ENCODE peak calls at places on chromosomes 7 and 10, in seven cellular contexts. G is GM12878, Q is fibroblast of lung, X is astrocyte, P is H1, D is hepatocyte, I is neural progenitor cell. R is an unnamed sample.

GRCh38 chr10:17062493-17063487 is 66.8 kb downstream of the CUBN start:
- DNase-seq in Q (peak; percentile 94), G (no peak), X (peak; percentile 92), I (peak; percentile 6), P (peak; percentile 2), D (peak; percentile 81), R (peak; percentile 75)

GRCh38 chr10:103710490-103710889 is 144.9 kb downstream of the SH3PXD2A start:
- DNase-seq in X (no peak), D (no peak), Q (no peak), G (no peak), P (no peak), I (no peak), R (no peak)

GRCh38 chr10:75281980-75282379 is 46.2 kb upstream of the COMTD1 start:
- DNase-seq in I (no peak), P (no peak), G (no peak), X (no peak), D (peak; percentile 29), Q (no peak), R (no peak)

GRCh38 chr10:123703195-123703790 is 37.1 kb downstream of the GPR26 start:
- DNase-seq in P (no peak), X (no peak), I (no peak), Q (no peak), G (no peak), D (no peak), R (no peak)

GRCh38 chr7:82674319-82674718 is 230.7 kb upstream of the CACNA2D1 start:
- DNase-seq in I (no peak), Q (no peak), X (no peak), P (no peak), D (no peak), G (no peak), R (no peak)

GRCh38 chr7:6172331-6173295 is 99.8 kb downstream of the CYTH3 start:
- DNase-seq in X (no peak), I (no peak), G (no peak), D (no peak), P (no peak), Q (peak; percentile 8), R (no peak)

GRCh38 chr7:85600425-85600824 is 413.6 kb upstream of the SEMA3D start:
- DNase-seq in X (no peak), P (no peak), I (no peak), D (no peak), G (no peak), Q (no peak), R (no peak)

GRCh38 chr10:34780818-34781380 is 34.2 kb downstream of the PARD3 start:
- DNase-seq in Q (peak; percentile 59), D (peak; percentile 19), G (peak; percentile 47), I (peak; percentile 26), X (peak; percentile 49), P (no peak), R (peak; percentile 97)

GRCh38 chr7:46131916-46132795 is 211.1 kb upstream of the IGFBP3 start:
- DNase-seq in D (peak; percentile 70), P (no peak), I (peak; percentile 71), Q (no peak), X (no peak), G (no peak), R (no peak)

GRCh38 chr7:156895024-156895780 is 2.2 kb upstream of the LMBR1 start:
- DNase-seq in Q (no peak), D (no peak), I (no peak), G (no peak), X (no peak), P (no peak), R (no peak)

DNA sequence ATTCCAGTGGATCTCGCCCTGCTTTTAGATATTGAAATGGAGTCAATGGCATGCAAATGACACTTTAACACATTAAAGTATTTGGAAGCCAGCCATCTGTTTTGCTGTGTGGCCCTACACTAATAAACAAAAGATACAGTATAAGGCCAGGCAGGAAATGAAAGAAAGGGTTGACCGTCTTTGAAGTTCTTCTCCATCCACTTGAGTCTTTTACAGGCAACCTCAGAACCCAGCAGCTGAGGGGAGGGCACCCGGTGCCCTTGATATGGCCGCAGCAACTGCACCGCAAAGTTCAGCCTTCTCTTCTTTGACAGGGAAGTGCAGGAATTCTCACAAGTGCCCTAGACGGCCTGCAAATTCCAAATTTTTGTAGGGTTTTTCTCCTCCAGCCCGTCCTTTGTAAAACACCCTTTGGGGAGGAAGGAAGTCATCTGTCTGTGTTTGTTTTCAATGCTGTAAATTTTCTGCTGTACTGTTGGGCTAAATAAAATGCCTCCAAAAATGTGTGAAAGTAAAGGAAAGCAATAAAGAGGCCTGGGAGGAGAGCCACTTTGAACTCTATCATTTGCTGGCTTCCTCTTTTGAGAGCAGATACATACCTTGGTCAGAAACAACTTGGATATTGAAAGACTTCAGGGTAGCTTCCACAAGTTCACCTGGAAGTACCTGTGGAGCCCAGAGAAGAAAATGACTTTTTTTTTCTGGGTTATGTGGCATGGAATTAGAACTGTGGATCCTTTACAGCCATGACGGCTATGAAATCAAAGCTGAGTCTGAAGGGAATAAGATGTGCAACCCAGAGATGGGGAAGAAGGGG is 3.7 kb downstream of the HOXA1 start:
- DNase-seq in X (no peak), I (peak; percentile 11), Q (no peak), D (no peak), G (no peak), P (no peak), R (no peak)
- TF ChIP-seq EZH2 in X (no peak), I (peak; percentile 77), Q (no peak), D (no peak), G (no peak), P (peak; percentile 84), R (no peak)

GRCh38 chr7:99311702-99312101 is 14.0 kb upstream of the ARPC1A start:
- DNase-seq in G (no peak), I (no peak), P (no peak), X (no peak), Q (no peak), D (no peak), R (no peak)

GRCh38 chr7:99312316-99313203 is 13.1 kb upstream of the ARPC1A start:
- DNase-seq in G (peak; percentile 35), I (peak; percentile 78), X (peak; percentile 12), Q (peak; percentile 25), P (no peak), D (peak; percentile 83), R (peak; percentile 79)

GRCh38 chr7:99310004-99310403 is 15.7 kb upstream of the ARPC1A start:
- DNase-seq in P (no peak), I (no peak), G (no peak), D (no peak), X (no peak), Q (no peak), R (no peak)

GRCh38 chr7:99313204-99313573 is 12.5 kb upstream of the ARPC1A start:
- DNase-seq in X (no peak), D (no peak), P (no peak), I (no peak), G (no peak), Q (no peak), R (no peak)

GRCh38 chr7:99314504-99314903 is 11.2 kb upstream of the ARPC1A start:
- DNase-seq in X (no peak), Q (no peak), G (peak; percentile 15), P (no peak), I (no peak), D (no peak), R (no peak)
- H3K27ac ChIP-seq in X (no peak overlapping the region), Q (no peak overlapping the region), G (no peak overlapping the region), P (no peak overlapping the region), I (no peak overlapping the region), D (no peak overlapping the region), R (no peak overlapping the region)

DNA sequence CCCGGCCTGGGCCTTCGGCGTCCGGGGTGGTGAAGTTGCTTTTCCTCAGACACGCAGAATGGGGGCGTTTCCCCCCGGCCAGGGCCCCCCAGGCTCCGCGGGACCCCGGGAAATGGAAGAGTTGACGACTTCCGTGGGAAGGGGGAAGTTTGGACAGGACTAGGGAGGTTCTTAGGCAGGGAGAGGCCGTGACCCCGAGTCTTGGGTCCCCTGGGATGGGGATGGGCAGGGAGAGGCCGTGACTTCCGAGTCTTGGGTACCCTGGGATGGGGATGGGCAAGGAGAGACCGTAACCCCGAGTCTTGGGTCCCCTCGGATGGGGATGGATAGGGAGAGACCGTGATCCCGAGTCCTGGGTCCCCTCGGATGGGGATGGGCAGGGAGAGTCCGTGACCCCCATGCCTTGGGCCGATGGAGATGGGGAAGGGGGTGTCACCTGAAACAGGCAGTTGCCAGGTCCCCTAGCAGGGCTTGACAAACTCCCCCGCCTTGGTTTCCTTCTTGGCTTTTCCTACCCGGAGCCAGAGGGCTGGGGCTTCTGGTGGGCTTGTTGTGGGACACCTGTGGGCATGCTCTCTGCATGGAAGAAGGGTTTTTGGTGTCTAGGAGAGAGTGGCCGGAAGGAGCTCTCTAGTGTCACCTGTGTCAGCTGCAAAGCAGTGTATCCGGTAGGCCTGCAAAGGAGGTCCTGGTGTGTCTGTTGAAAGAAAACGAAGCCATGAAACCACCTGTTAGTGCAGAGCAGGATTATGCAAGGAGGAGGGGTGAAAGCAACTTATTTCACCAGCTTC is 1.1 kb downstream of the TRRAP start:
- DNase-seq in X (no peak), Q (no peak), D (peak; percentile 77), G (peak; percentile 32), I (peak; percentile 48), P (no peak), R (no peak)
- TF ChIP-seq CTCF in X (peak; percentile 5), Q (no peak), D (peak; percentile 22), G (peak; percentile 58), I (peak; percentile 7), P (peak; percentile 21), R (peak; percentile 13)

GRCh38 chr7:137704723-137705122 is 142.1 kb downstream of the DGKI start:
- DNase-seq in I (no peak), G (no peak), P (no peak), D (no peak), X (no peak), Q (no peak), R (no peak)
- TF ChIP-seq EZH2 in I (no peak), G (no peak), P (no peak), D (no peak), X (no peak), Q (no peak), R (no peak)

GRCh38 chr10:12488626-12489025 is 139.3 kb downstream of the CAMK1D start:
- DNase-seq in I (no peak), D (no peak), X (no peak), G (no peak), Q (no peak), P (no peak), R (no peak)
- H3K27ac ChIP-seq in I (no peak overlapping the region), D (no peak overlapping the region), X (no peak overlapping the region), G (no peak overlapping the region), Q (no peak overlapping the region), P (no peak overlapping the region), R (no peak overlapping the region)

GRCh38 chr7:25391295-25391861 is 163.1 kb upstream of the NPVF start:
- DNase-seq in G (no peak), Q (peak; percentile 6), X (no peak), I (peak; percentile 43), D (peak; percentile 55), P (no peak), R (peak; percentile 27)
- TF ChIP-seq CTCF in G (peak; percentile 35), Q (peak; percentile 39), X (peak; percentile 49), I (peak; percentile 68), D (peak; percentile 79), P (no peak), R (peak; percentile 58)

GRCh38 chr10:11016959-11017574 is 605 bp upstream of the CELF2 start:
- DNase-seq in G (no peak), I (no peak), P (no peak), Q (no peak), D (no peak), X (no peak), R (no peak)
- TF ChIP-seq EZH2 in G (no peak), I (no peak), P (no peak), Q (peak; percentile 77), D (peak; percentile 8), X (peak; percentile 29), R (peak; percentile 93)